ENCODE peak calls at places on chromosomes 4 and X, in ten cellular contexts. R is hepatocyte, M is neural crest cell, Z is cardiac fibroblast, P is ascending aorta, Q is spleen, H is cardiac muscle cell, E is MCF 10A, T is adrenal gland, F is A549. X is an unnamed sample.

GRCh38 chrX:47293106-47293505 is 60.3 kb downstream of the USP11 start:
- DNase-seq in R (no peak), M (no peak), Z (no peak), P (no peak), Q (no peak), H (no peak), E (no peak), T (no peak), F (no peak), X (no peak)

GRCh38 chrX:138710866-138711331 is 618 bp downstream of the FGF13 start:
- DNase-seq in R (peak), M (peak), Z (no peak), P (peak), Q (peak), H (no peak), E (no peak), T (no peak), F (no peak), X (no peak)

GRCh38 chr4:150244600-150244999 is 166.4 kb downstream of the DCLK2 start:
- DNase-seq in R (no peak), M (no peak), Z (peak), P (no peak), Q (no peak), H (peak), E (peak), T (no peak), F (no peak), X (no peak)

GRCh38 chr4:71204056-71204455 is 134.8 kb upstream of the SLC4A4 start:
- DNase-seq in R (no peak), M (no peak), Z (no peak), P (no peak), Q (no peak), H (no peak), E (no peak), T (no peak), F (no peak), X (no peak)

GRCh38 chr4:11418610-11419009 is 10.1 kb downstream of the HS3ST1 start:
- DNase-seq in R (no peak), M (no peak), Z (no peak), P (no peak), Q (no peak), H (no peak), E (no peak), T (no peak), F (no peak), X (no peak)

GRCh38 chr4:5964030-5964429 is 54.2 kb downstream of the C4orf50 start:
- DNase-seq in R (no peak), M (no peak), Z (no peak), P (no peak), Q (no peak), H (no peak), E (no peak), T (no peak), F (no peak), X (no peak)

GRCh38 chr4:24560770-24561415 is 23.5 kb downstream of the DHX15 start:
- DNase-seq in R (no peak), M (no peak), Z (no peak), P (no peak), Q (no peak), H (peak), E (no peak), T (no peak), F (no peak), X (no peak)

GRCh38 chr4:29278580-29278979 is 1441.6 kb upstream of the PCDH7 start:
- DNase-seq in R (no peak), M (no peak), Z (peak), P (no peak), Q (no peak), H (peak), E (peak), T (no peak), F (no peak), X (peak)

GRCh38 chr4:1501754-1502500 is 95.7 kb upstream of the NKX1-1 start:
- DNase-seq in R (no peak), M (no peak), Z (no peak), P (peak), Q (peak), H (no peak), E (no peak), T (no peak), F (no peak), X (no peak)

GRCh38 chr4:155543126-155543765 is 123.4 kb upstream of the GUCY1A1 start:
- DNase-seq in R (no peak), M (no peak), Z (peak), P (no peak), Q (no peak), H (peak), E (peak), T (no peak), F (no peak), X (no peak)

GRCh38 chr4:140423106-140423505 is 4.3 kb downstream of the CLGN start:
- DNase-seq in R (no peak), M (no peak), Z (no peak), P (no peak), Q (no peak), H (no peak), E (no peak), T (no peak), F (no peak), X (no peak)

GRCh38 chr4:140427919-140428471 is 547 bp upstream of the CLGN start:
- DNase-seq in R (peak), M (no peak), Z (peak), P (no peak), Q (no peak), H (peak), E (peak), T (no peak), F (no peak), X (no peak)

GRCh38 chr4:140426610-140427103 is 791 bp downstream of the CLGN start:
- DNase-seq in R (peak), M (peak), Z (no peak), P (no peak), Q (no peak), H (peak), E (no peak), T (no peak), F (peak), X (no peak)

DNA sequence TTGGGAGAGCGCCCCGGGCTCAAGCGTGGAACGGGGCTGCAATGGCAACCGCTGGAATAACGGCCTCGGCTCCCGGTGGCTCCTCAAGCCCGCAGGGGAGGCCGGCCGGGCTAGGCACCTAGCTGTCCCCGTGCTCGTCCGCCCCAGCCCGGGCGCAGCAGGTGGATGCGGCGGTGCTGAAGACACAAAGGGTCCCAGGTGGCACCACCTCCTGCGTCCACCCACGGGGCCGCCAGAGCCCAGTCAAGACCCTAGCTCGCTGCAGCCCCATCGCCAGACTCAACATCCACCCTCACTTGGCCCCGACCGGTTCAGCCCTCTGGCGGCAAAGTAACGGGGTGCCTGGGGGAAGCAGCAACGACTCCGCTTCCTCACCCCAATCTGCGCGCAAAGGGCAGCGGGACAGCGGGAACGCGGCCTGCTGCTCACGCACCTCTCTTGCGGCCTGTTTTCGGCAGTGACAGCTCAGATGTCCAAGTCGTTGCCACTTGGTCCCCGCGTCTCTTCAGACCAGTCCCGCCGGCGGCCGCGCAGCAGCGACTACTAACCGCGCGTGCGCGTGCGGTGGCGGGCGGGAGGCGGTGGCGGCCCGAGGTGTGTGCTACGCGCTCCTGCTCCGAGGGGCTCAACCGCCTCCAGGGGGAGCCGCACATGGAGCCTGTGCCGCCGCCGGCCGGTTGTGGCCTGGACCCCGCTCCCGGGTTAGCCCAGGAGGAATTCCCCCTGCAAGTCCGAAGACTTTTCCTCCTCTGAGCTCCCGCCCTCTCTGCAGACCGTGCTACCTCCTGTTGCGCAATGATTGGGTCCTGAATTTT is at the start of gene CLGN:
- DNase-seq in R (peak), M (peak), Z (peak), P (peak), Q (peak), H (peak), E (peak), T (peak), F (peak), X (no peak)
- TF ChIP-seq CTCF in R (peak), M (peak), Z (peak), P (peak), Q (peak), H (peak), E (peak), T (no peak), F (peak), X (peak)

GRCh38 chr4:44927361-44928061 is 201.2 kb upstream of the GNPDA2 start:
- DNase-seq in R (peak), M (no peak), Z (peak), P (no peak), Q (no peak), H (peak), E (peak), T (no peak), F (peak), X (no peak)
- TF ChIP-seq CTCF in R (peak), M (peak), Z (peak), P (peak), Q (peak), H (peak), E (peak), T (no peak), F (peak), X (peak)

DNA sequence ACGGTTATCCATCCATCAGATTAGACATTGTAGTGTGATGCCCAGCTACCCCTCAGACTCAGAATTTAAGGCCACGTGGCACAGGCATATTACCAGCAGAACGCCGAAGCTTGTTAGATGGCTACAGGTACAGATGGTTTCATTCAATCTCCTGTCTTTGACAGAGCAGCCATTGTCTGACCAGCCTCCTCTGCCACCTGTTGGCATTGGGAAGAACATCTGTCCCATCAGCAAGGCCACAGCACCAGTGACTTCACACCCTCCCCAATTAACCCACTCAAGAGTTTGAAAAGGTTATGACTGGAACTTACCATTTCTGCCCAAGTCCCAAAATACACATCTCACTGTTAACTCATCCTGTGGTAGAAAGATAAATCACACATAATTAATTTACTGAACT is 22.0 kb upstream of the PHKA2 start:
- DNase-seq in R (no peak), M (no peak), Z (no peak), P (no peak), Q (no peak), H (no peak), E (no peak), T (no peak), F (no peak), X (no peak)
- TF ChIP-seq CTCF in R (no peak), M (no peak), Z (no peak), P (no peak), Q (no peak), H (no peak), E (no peak), T (no peak), F (peak), X (no peak)

GRCh38 chrX:17587352-17587751 is 149.9 kb upstream of the SCML1 start:
- DNase-seq in R (no peak), M (no peak), Z (no peak), P (no peak), Q (no peak), H (no peak), E (no peak), T (no peak), F (no peak), X (no peak)

GRCh38 chrX:17592117-17592516 is 145.2 kb upstream of the SCML1 start:
- DNase-seq in R (no peak), M (no peak), Z (no peak), P (no peak), Q (no peak), H (peak), E (no peak), T (no peak), F (no peak), X (no peak)

GRCh38 chrX:17591741-17592110 is 145.6 kb upstream of the SCML1 start:
- DNase-seq in R (no peak), M (no peak), Z (peak), P (peak), Q (no peak), H (peak), E (peak), T (peak), F (no peak), X (no peak)

GRCh38 chrX:17588303-17588702 is 149.0 kb upstream of the SCML1 start:
- DNase-seq in R (no peak), M (no peak), Z (no peak), P (no peak), Q (no peak), H (no peak), E (no peak), T (no peak), F (no peak), X (no peak)

GRCh38 chrX:17590892-17591740 is 146.2 kb upstream of the SCML1 start:
- DNase-seq in R (peak), M (peak), Z (peak), P (peak), Q (no peak), H (peak), E (peak), T (peak), F (peak), X (no peak)
- TF ChIP-seq CTCF in R (peak), M (peak), Z (peak), P (peak), Q (peak), H (peak), E (peak), T (peak), F (peak), X (peak)

DNA sequence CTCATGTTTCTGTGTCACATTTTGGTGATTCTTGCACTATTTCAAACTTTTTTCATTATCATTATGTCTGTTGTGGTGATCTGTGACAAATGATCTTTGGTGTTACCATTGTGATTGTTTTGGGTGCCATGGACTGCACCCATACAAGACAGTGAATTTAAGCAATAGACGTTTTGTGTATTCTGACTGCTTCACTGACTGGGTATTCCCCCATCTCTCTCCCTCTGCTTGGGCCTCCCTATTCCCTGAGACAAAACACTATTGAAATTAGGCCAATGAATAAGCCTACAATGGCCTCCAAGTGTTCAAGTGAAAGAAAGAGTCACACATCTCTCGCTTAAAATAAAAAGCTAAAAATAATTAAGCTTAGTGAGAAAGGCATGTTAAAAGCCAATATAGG is 60.2 kb downstream of the BANK1 start:
- DNase-seq in R (no peak), M (no peak), Z (no peak), P (no peak), Q (no peak), H (no peak), E (no peak), T (no peak), F (no peak), X (no peak)
- TF ChIP-seq CTCF in R (no peak), M (no peak), Z (no peak), P (no peak), Q (no peak), H (no peak), E (no peak), T (no peak), F (no peak), X (no peak)

GRCh38 chr4:157509286-157509685 is 288.8 kb downstream of the GRIA2 start:
- DNase-seq in R (no peak), M (no peak), Z (no peak), P (no peak), Q (no peak), H (no peak), E (no peak), T (no peak), F (no peak), X (no peak)

DNA sequence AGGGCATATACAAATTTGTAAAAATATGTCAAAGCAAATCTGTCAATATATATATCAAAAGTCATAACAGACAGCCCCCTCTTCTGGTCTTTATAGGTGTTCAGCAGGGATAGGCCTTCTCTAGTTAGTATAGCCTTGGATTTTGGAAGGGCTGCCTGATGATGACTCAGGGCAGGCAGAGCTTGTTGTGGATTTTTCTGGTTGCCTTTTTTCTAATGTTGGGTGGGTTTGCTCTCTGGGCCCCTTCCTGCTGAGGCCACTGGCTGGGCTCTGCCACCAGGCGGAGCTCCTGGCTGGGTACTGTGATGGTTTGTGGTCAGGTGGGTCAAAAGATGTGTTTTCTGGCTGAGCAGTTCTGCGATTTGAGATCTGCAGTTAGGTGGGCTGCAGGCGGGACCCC is 294.2 kb downstream of the GRIA2 start:
- DNase-seq in R (no peak), M (no peak), Z (no peak), P (no peak), Q (no peak), H (no peak), E (peak), T (no peak), F (no peak), X (no peak)
- TF ChIP-seq CTCF in R (peak), M (peak), Z (no peak), P (no peak), Q (no peak), H (peak), E (peak), T (no peak), F (no peak), X (no peak)

GRCh38 chrX:153769158-153769864 is 5.3 kb downstream of the PLXNB3 start:
- DNase-seq in R (no peak), M (no peak), Z (no peak), P (no peak), Q (peak), H (no peak), E (no peak), T (peak), F (no peak), X (no peak)
- TF ChIP-seq CTCF in R (no peak), M (no peak), Z (no peak), P (no peak), Q (no peak), H (no peak), E (no peak), T (no peak), F (no peak), X (no peak)

DNA sequence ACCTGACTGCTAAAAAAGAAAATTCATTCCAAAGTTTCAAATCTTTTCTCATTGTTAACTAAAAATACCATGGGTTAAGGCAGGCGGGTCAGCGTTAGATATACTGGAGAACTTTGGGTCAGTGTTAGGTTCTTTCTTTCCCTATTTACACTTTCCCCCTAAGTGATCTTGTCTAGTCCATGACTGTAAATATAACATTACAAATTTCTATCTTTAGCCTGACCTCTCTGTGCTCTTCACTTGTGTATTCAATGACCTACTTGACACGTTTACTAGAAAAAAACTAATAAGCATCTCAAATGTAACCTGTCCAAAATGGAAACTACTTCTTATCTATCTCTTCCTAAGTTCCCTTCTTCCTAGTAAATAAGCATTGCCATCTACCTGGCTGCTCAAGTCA is 95.3 kb downstream of the JADE1 start:
- DNase-seq in R (no peak), M (no peak), Z (no peak), P (no peak), Q (no peak), H (no peak), E (no peak), T (no peak), F (no peak), X (no peak)
- TF ChIP-seq CTCF in R (no peak), M (no peak), Z (no peak), P (no peak), Q (no peak), H (no peak), E (no peak), T (no peak), F (no peak), X (no peak)

X was measured in AG04450.